ENCODE peak calls at places on chromosomes 4 and X, in five cellular contexts. One of them, this sample, is unnamed.

GRCh38 chr4:184108006-184108501 is 109.6 kb downstream of the ENPP6 start:
- DNase-seq in lower leg skin: no peak
- DNase-seq in head of caudate nucleus: no peak
- DNase-seq in activated CD4-positive, alpha-beta T cell treated with anti-CD3 and anti-CD28 coated beads, Interleukin-2, amount 50 U/mL, for 24 hours: no peak
- DNase-seq in fibroblast of lung: no peak
- DNase-seq in this sample: no peak

GRCh38 chr4:77952399-77952974 is 89.9 kb downstream of the MRPL1 start:
- DNase-seq in activated CD4-positive, alpha-beta T cell treated with anti-CD3 and anti-CD28 coated beads, Interleukin-2, amount 50 U/mL, for 24 hours: no peak
- DNase-seq in head of caudate nucleus: no peak
- DNase-seq in fibroblast of lung: no peak
- DNase-seq in lower leg skin: no peak
- DNase-seq in this sample: no peak

GRCh38 chr4:183284965-183285364 is 35.1 kb downstream of the CLDN22 start:
- DNase-seq in lower leg skin: no peak
- DNase-seq in fibroblast of lung: peak; percentile 84
- DNase-seq in head of caudate nucleus: no peak
- DNase-seq in activated CD4-positive, alpha-beta T cell treated with anti-CD3 and anti-CD28 coated beads, Interleukin-2, amount 50 U/mL, for 24 hours: no peak
- DNase-seq in this sample: no peak

GRCh38 chrX:119784747-119785446 is 6.5 kb downstream of the RPL39 start:
- DNase-seq in activated CD4-positive, alpha-beta T cell treated with anti-CD3 and anti-CD28 coated beads, Interleukin-2, amount 50 U/mL, for 24 hours: peak; percentile 14
- DNase-seq in fibroblast of lung: peak; percentile 20
- DNase-seq in head of caudate nucleus: no peak
- DNase-seq in lower leg skin: no peak
- DNase-seq in this sample: peak; percentile 42

GRCh38 chr4:33025236-33025635 is 2305.1 kb downstream of the PCDH7 start:
- DNase-seq in activated CD4-positive, alpha-beta T cell treated with anti-CD3 and anti-CD28 coated beads, Interleukin-2, amount 50 U/mL, for 24 hours: no peak
- DNase-seq in lower leg skin: no peak
- DNase-seq in fibroblast of lung: no peak
- DNase-seq in head of caudate nucleus: no peak
- DNase-seq in this sample: no peak

GRCh38 chrX:149286940-149287349 is 218.2 kb downstream of the IDS start:
- DNase-seq in lower leg skin: no peak
- DNase-seq in fibroblast of lung: peak; percentile 55
- DNase-seq in head of caudate nucleus: peak; percentile 15
- DNase-seq in activated CD4-positive, alpha-beta T cell treated with anti-CD3 and anti-CD28 coated beads, Interleukin-2, amount 50 U/mL, for 24 hours: peak; percentile 25
- DNase-seq in this sample: peak; percentile 29

GRCh38 chrX:153793291-153793690 is 884 bp downstream of the IDH3G start:
- DNase-seq in lower leg skin: no peak
- DNase-seq in fibroblast of lung: no peak
- DNase-seq in head of caudate nucleus: no peak
- DNase-seq in activated CD4-positive, alpha-beta T cell treated with anti-CD3 and anti-CD28 coated beads, Interleukin-2, amount 50 U/mL, for 24 hours: no peak
- DNase-seq in this sample: no peak

GRCh38 chr4:108049406-108049805 is 59.7 kb downstream of the HADH start:
- DNase-seq in head of caudate nucleus: no peak
- DNase-seq in activated CD4-positive, alpha-beta T cell treated with anti-CD3 and anti-CD28 coated beads, Interleukin-2, amount 50 U/mL, for 24 hours: no peak
- DNase-seq in lower leg skin: no peak
- DNase-seq in fibroblast of lung: no peak
- DNase-seq in this sample: no peak

GRCh38 chrX:101906136-101906796 is 25.6 kb downstream of the ZMAT1 start:
- DNase-seq in head of caudate nucleus: no peak
- DNase-seq in activated CD4-positive, alpha-beta T cell treated with anti-CD3 and anti-CD28 coated beads, Interleukin-2, amount 50 U/mL, for 24 hours: no peak
- DNase-seq in lower leg skin: no peak
- DNase-seq in fibroblast of lung: no peak
- DNase-seq in this sample: no peak

GRCh38 chr4:67614186-67614585 is 55.7 kb downstream of the STAP1 start:
- DNase-seq in head of caudate nucleus: no peak
- DNase-seq in activated CD4-positive, alpha-beta T cell treated with anti-CD3 and anti-CD28 coated beads, Interleukin-2, amount 50 U/mL, for 24 hours: no peak
- DNase-seq in lower leg skin: no peak
- DNase-seq in fibroblast of lung: no peak
- DNase-seq in this sample: no peak

GRCh38 chrX:105315301-105315700 is 94.8 kb upstream of the TEX13A start:
- DNase-seq in head of caudate nucleus: no peak
- DNase-seq in fibroblast of lung: peak; percentile 64
- DNase-seq in lower leg skin: no peak
- DNase-seq in activated CD4-positive, alpha-beta T cell treated with anti-CD3 and anti-CD28 coated beads, Interleukin-2, amount 50 U/mL, for 24 hours: no peak
- DNase-seq in this sample: no peak

GRCh38 chr4:147843162-147843561 is 111.3 kb downstream of the ARHGAP10 start:
- DNase-seq in lower leg skin: no peak
- DNase-seq in fibroblast of lung: no peak
- DNase-seq in activated CD4-positive, alpha-beta T cell treated with anti-CD3 and anti-CD28 coated beads, Interleukin-2, amount 50 U/mL, for 24 hours: no peak
- DNase-seq in head of caudate nucleus: no peak
- DNase-seq in this sample: peak; percentile 37